ENCODE peak calls at places on chromosomes 5 and 9, in seven cellular contexts. V is neuronal stem cell, D is IMR-90, T is mesendoderm, H is H1, N is H9, R is mesenchymal stem cell. C is an unnamed sample.

GRCh38 chr5:126920291-126920690 is 110.1 kb downstream of the MARCHF3 start:
- DNase-seq in V (no peak), D (peak), T (no peak), H (no peak), N (no peak), R (no peak), C (no peak)

GRCh38 chr9:70519912-70520724 is 105.7 kb upstream of the KLF9 start:
- DNase-seq in V (no peak), D (no peak), T (no peak), H (no peak), N (no peak), R (no peak), C (no peak)

GRCh38 chr5:158273035-158273434 is 414.1 kb upstream of the CLINT1 start:
- DNase-seq in V (peak), D (no peak), T (peak), H (peak), N (no peak), R (no peak), C (no peak)

GRCh38 chr5:176695073-176695472 is 47.8 kb downstream of the TSPAN17 start:
- DNase-seq in V (no peak), D (no peak), T (no peak), H (no peak), N (no peak), R (no peak), C (no peak)

GRCh38 chr5:24633705-24634325 is 11.0 kb downstream of the CDH10 start:
- DNase-seq in V (peak), D (peak), T (peak), H (no peak), N (no peak), R (peak), C (peak)

GRCh38 chr5:51013036-51013435 is 346.6 kb downstream of the PARP8 start:
- DNase-seq in V (no peak), D (no peak), T (no peak), H (no peak), N (no peak), R (no peak), C (no peak)

GRCh38 chr9:88313364-88314220 is 74.7 kb upstream of the SPIN1 start:
- DNase-seq in V (no peak), D (no peak), T (peak), H (peak), N (peak), R (no peak), C (peak)

GRCh38 chr9:81289622-81290021 is 399.7 kb downstream of the TLE1 start:
- DNase-seq in V (no peak), D (no peak), T (no peak), H (no peak), N (no peak), R (no peak), C (no peak)

GRCh38 chr5:133461796-133462516 is 150.4 kb downstream of the FSTL4 start:
- DNase-seq in V (no peak), D (no peak), T (no peak), H (no peak), N (no peak), R (no peak), C (no peak)
- H2BK5ac ChIP-seq in V (no peak), D (no peak), T (no peak), H (no peak), N (no peak), R (no peak), C (no peak)

GRCh38 chr5:117880932-117881331 is 1107.4 kb downstream of the DTWD2 start:
- DNase-seq in V (no peak), D (no peak), T (no peak), H (no peak), N (no peak), R (no peak), C (no peak)

GRCh38 chr5:117877731-117878130 is 1110.6 kb downstream of the DTWD2 start:
- DNase-seq in V (no peak), D (no peak), T (no peak), H (no peak), N (no peak), R (no peak), C (no peak)

GRCh38 chr5:117881426-117882230 is 1106.7 kb downstream of the DTWD2 start:
- DNase-seq in V (no peak), D (no peak), T (no peak), H (no peak), N (no peak), R (no peak), C (no peak)
- H2BK5ac ChIP-seq in V (no peak), D (no peak), T (no peak), H (no peak), N (no peak), R (no peak), C (no peak)

GRCh38 chr5:22699319-22699718 is 153.8 kb downstream of the CDH12 start:
- DNase-seq in V (no peak), D (peak), T (peak), H (no peak), N (no peak), R (no peak), C (no peak)
- H2BK5ac ChIP-seq in V (no peak), D (no peak), T (no peak), H (no peak), N (no peak), R (no peak), C (no peak)

DNA sequence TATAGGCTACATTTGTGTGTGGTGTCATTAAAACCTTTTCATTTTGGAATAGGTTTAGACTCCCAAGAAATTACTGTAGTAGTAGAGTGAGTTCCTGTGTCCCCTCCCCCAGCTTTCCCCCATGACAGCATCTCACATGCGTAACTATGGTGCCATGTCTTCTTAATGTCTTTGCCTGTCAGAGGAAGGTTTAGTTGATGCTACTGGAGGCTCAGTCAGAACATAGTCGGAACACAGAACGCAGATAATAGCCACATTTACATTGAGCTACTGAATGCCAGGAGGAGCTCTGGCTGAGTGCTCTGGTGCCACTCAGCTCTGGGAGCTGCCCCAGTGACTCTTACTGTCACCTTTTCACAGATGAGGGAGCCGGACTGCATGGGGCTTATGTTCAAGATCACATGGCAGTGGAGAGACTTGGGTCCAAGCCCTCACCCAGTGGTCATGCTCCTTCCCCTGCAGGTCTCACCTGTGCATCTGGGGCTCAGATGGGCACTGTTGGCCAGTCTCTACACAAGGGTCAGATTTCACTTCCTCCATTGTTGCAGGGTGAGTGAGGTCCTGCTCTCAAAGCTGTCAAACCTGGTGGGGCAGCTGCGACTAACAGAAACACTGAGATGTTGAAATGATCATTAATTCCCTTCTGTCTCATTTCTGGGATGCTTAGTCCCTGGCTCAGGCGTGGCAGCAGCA is 223.7 kb downstream of the AOPEP start:
- DNase-seq in V (no peak), D (no peak), T (no peak), H (no peak), N (no peak), R (no peak), C (peak)
- H2BK5ac ChIP-seq in V (no peak), D (no peak), T (peak), H (no peak), N (no peak), R (no peak), C (no peak)

DNA sequence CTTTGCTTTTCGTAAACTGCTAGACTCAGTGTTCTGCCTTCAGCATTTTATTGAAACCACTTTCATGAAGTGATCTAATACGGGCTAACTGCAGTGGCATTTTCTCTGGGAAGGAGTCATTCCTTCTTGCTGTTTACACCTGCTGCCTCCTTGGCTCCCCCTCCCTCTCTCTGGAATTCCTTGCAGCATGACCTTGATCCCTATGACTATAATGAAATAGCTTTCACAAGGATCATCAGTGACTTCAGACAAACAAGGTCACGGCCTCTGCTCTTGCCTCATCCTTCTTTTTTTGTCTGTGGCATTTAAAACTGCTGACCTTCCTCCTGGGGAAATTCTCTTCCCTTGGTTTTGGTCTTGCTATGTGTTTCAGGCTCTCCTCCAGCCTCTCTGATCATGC is 90.2 kb downstream of the ZNF462 start:
- DNase-seq in V (no peak), D (peak), T (peak), H (no peak), N (no peak), R (peak), C (peak)
- H2BK5ac ChIP-seq in V (no peak), D (no peak), T (no peak), H (no peak), N (no peak), R (peak), C (no peak)

GRCh38 chr9:116409659-116410058 is 256.1 kb downstream of the PAPPA start:
- DNase-seq in V (no peak), D (no peak), T (no peak), H (no peak), N (no peak), R (no peak), C (no peak)

GRCh38 chr9:116403171-116403570 is 249.6 kb downstream of the PAPPA start:
- DNase-seq in V (no peak), D (no peak), T (no peak), H (no peak), N (no peak), R (no peak), C (peak)

GRCh38 chr9:116405321-116405720 is 251.7 kb downstream of the PAPPA start:
- DNase-seq in V (no peak), D (no peak), T (no peak), H (no peak), N (no peak), R (no peak), C (no peak)

GRCh38 chr9:116409124-116409523 is 255.5 kb downstream of the PAPPA start:
- DNase-seq in V (no peak), D (no peak), T (no peak), H (no peak), N (no peak), R (no peak), C (no peak)

GRCh38 chr9:116404228-116404627 is 250.6 kb downstream of the PAPPA start:
- DNase-seq in V (no peak), D (no peak), T (no peak), H (no peak), N (no peak), R (no peak), C (no peak)
- H2BK5ac ChIP-seq in V (no peak), D (no peak), T (no peak), H (no peak), N (no peak), R (no peak), C (no peak)

GRCh38 chr5:181133610-181134231 is 2.8 kb upstream of the OR2V1 start:
- DNase-seq in V (no peak), D (peak), T (no peak), H (no peak), N (no peak), R (peak), C (no peak)
- H2BK5ac ChIP-seq in V (no peak), D (no peak), T (no peak), H (no peak), N (no peak), R (no peak), C (no peak)